ENCODE peak calls at places on chromosomes 1 and 21, in seven cellular contexts. U is A549; N is skeletal muscle cell; Z is amniotic stem cell; I is CD8-positive, alpha-beta T cell; C is HCEC 1CT; B is T-helper 1 cell. D is an unnamed sample.

GRCh38 chr1:172399369-172400072 is 21.0 kb upstream of the C1orf105 start:
- DNase-seq in U (peak; percentile 78), N (peak; percentile 92), Z (peak; percentile 95), I (no peak), C (peak; percentile 85), B (no peak), D (peak; percentile 97)

GRCh38 chr21:14259669-14260458 is 43.9 kb downstream of the RBM11 start:
- DNase-seq in U (peak; percentile 3), N (peak; percentile 5), Z (no peak), I (no peak), C (peak; percentile 32), B (no peak), D (peak; percentile 50)

GRCh38 chr1:114482585-114482984 is 28.4 kb downstream of the TRIM33 start:
- DNase-seq in U (no peak), N (no peak), Z (no peak), I (no peak), C (no peak), B (no peak), D (no peak)

GRCh38 chr1:182087951-182088350 is 26.4 kb upstream of the ZNF648 start:
- DNase-seq in U (no peak), N (no peak), Z (no peak), I (no peak), C (no peak), B (no peak), D (peak; percentile 59)

GRCh38 chr1:59900640-59901039 is 25.9 kb downstream of the CYP2J2 start:
- DNase-seq in U (no peak), N (no peak), Z (no peak), I (no peak), C (no peak), B (no peak), D (peak; percentile 7)

GRCh38 chr1:205350124-205350523 is 6.6 kb downstream of the KLHDC8A start:
- DNase-seq in U (no peak), N (no peak), Z (no peak), I (no peak), C (no peak), B (no peak), D (no peak)

GRCh38 chr1:195415584-195415983 is 1192.7 kb downstream of the KCNT2 start:
- DNase-seq in U (no peak), N (no peak), Z (no peak), I (no peak), C (no peak), B (no peak), D (no peak)

GRCh38 chr1:61993331-61993961 is 201.2 kb upstream of the L1TD1 start:
- DNase-seq in U (no peak), N (peak; percentile 15), Z (no peak), I (no peak), C (no peak), B (no peak), D (peak; percentile 55)

GRCh38 chr1:101075926-101076325 is 50.3 kb upstream of the DPH5 start:
- DNase-seq in U (no peak), N (no peak), Z (no peak), I (no peak), C (no peak), B (no peak), D (no peak)

GRCh38 chr1:11429226-11429625 is 49.7 kb upstream of the DISP3 start:
- DNase-seq in U (no peak), N (no peak), Z (no peak), I (no peak), C (no peak), B (no peak), D (no peak)

GRCh38 chr21:29443398-29444010 is 144.8 kb downstream of the BACH1 start:
- DNase-seq in U (no peak), N (no peak), Z (no peak), I (no peak), C (no peak), B (no peak), D (no peak)

GRCh38 chr1:191963781-191964455 is 194.3 kb upstream of the RGS18 start:
- DNase-seq in U (no peak), N (peak; percentile 9), Z (no peak), I (no peak), C (peak; percentile 64), B (no peak), D (no peak)

GRCh38 chr1:3020263-3020909 is 881 bp upstream of the ACTRT2 start:
- DNase-seq in U (no peak), N (no peak), Z (no peak), I (no peak), C (no peak), B (no peak), D (no peak)

GRCh38 chr1:234997201-234998173 is 131.2 kb downstream of the TOMM20 start:
- DNase-seq in U (peak; percentile 98), N (peak; percentile 100), Z (peak; percentile 94), I (no peak), C (peak; percentile 99), B (no peak), D (peak; percentile 100)

GRCh38 chr1:8315573-8316475 is 2.1 kb upstream of the SLC45A1 start:
- DNase-seq in U (peak; percentile 47), N (no peak), Z (no peak), I (no peak), C (peak; percentile 10), B (no peak), D (peak; percentile 20)

GRCh38 chr1:3772027-3772714 is 378 bp upstream of the SMIM1 start:
- DNase-seq in U (peak; percentile 84), N (peak; percentile 26), Z (peak; percentile 18), I (peak; percentile 70), C (peak; percentile 52), B (peak; percentile 87), D (peak; percentile 70)

GRCh38 chr1:89939059-89939570 is 55.8 kb upstream of the ZNF326 start:
- DNase-seq in U (no peak), N (no peak), Z (no peak), I (no peak), C (no peak), B (no peak), D (peak; percentile 32)

GRCh38 chr1:228313536-228314277 is 92.9 kb downstream of the TRIM11 start:
- DNase-seq in U (no peak), N (no peak), Z (no peak), I (no peak), C (no peak), B (no peak), D (no peak)

GRCh38 chr1:161085165-161085564 is 4.2 kb downstream of the NECTIN4 start:
- DNase-seq in U (no peak), N (no peak), Z (no peak), I (no peak), C (no peak), B (no peak), D (peak; percentile 63)

GRCh38 chr1:11316701-11317100 is 43.7 kb downstream of the UBIAD1 start:
- DNase-seq in U (no peak), N (peak; percentile 71), Z (no peak), I (no peak), C (no peak), B (no peak), D (no peak)

GRCh38 chr1:173017792-173018191 is 32.9 kb downstream of the TNFSF18 start:
- DNase-seq in U (no peak), N (no peak), Z (no peak), I (no peak), C (no peak), B (no peak), D (no peak)

GRCh38 chr1:234989479-234990327 is 138.9 kb downstream of the TOMM20 start:
- DNase-seq in U (no peak), N (no peak), Z (no peak), I (no peak), C (no peak), B (no peak), D (no peak)

GRCh38 chr1:167681497-167682102 is 40.2 kb upstream of the MPZL1 start:
- DNase-seq in U (no peak), N (no peak), Z (no peak), I (no peak), C (no peak), B (no peak), D (no peak)

GRCh38 chr1:18326171-18326950 is 154.4 kb upstream of the KLHDC7A start:
- DNase-seq in U (no peak), N (no peak), Z (no peak), I (no peak), C (no peak), B (no peak), D (no peak)

GRCh38 chr1:158248771-158249170 is 5.5 kb upstream of the CD1A start:
- DNase-seq in U (no peak), N (no peak), Z (no peak), I (no peak), C (no peak), B (no peak), D (peak; percentile 3)

GRCh38 chr1:222028151-222028550 is 286.3 kb upstream of the DUSP10 start:
- DNase-seq in U (no peak), N (no peak), Z (no peak), I (no peak), C (no peak), B (no peak), D (no peak)

GRCh38 chr1:61287734-61288133 is 205.4 kb downstream of the NFIA start:
- DNase-seq in U (no peak), N (peak; percentile 87), Z (no peak), I (no peak), C (peak; percentile 89), B (no peak), D (peak; percentile 18)

GRCh38 chr21:34950980-34951379 is 98.1 kb downstream of the RUNX1 start:
- DNase-seq in U (no peak), N (no peak), Z (no peak), I (no peak), C (no peak), B (no peak), D (no peak)

GRCh38 chr1:167839009-167839408 is 74.9 kb downstream of the ADCY10 start:
- DNase-seq in U (no peak), N (no peak), Z (no peak), I (no peak), C (no peak), B (no peak), D (no peak)

GRCh38 chr1:151710187-151710586 is 6.4 kb downstream of the CELF3 start:
- DNase-seq in U (no peak), N (no peak), Z (no peak), I (no peak), C (no peak), B (no peak), D (peak; percentile 29)

D was measured in RPMI7951.